ENCODE peak calls at places on chromosomes 2 and 18, in eight cellular contexts. X is IMR-90; V is ovary; T is effector memory CD4-positive, alpha-beta T cell; Y is uterus; A is Karpas-422; F is cardiac muscle cell; O is heart right ventricle. U is an unnamed sample.

GRCh38 chr18:65983750-65984149 is 232.9 kb downstream of the CDH7 start:
- DNase-seq in A (peak; percentile 44), Y (no peak), F (no peak), X (no peak), O (no peak), V (no peak), T (no peak), U (no peak)

GRCh38 chr2:102037681-102038080 is 45.9 kb downstream of the IL1R2 start:
- DNase-seq in A (no peak), X (no peak), V (no peak), T (no peak), O (no peak), Y (no peak), F (no peak), U (no peak)

GRCh38 chr2:174124171-174124570 is 124.2 kb downstream of the OLA1 start:
- DNase-seq in Y (no peak), V (no peak), O (no peak), X (peak; percentile 5), A (no peak), F (peak; percentile 4), T (no peak), U (no peak)

GRCh38 chr2:75199428-75200011 is at the start of gene TACR1:
- DNase-seq in Y (peak; percentile 45), A (no peak), F (peak; percentile 55), X (peak; percentile 73), O (peak; percentile 52), T (no peak), V (peak; percentile 72), U (peak; percentile 79)

GRCh38 chr2:16022548-16023240 is 82.3 kb downstream of the MYCN start:
- DNase-seq in X (no peak), F (no peak), T (no peak), O (no peak), V (no peak), A (no peak), Y (no peak), U (no peak)

GRCh38 chr2:227724394-227725039 is at the start of gene SCYGR6:
- DNase-seq in A (no peak), Y (no peak), T (no peak), O (no peak), F (no peak), V (no peak), X (no peak), U (no peak)

GRCh38 chr2:166013878-166014277 is 60.3 kb upstream of the TTC21B start:
- DNase-seq in V (no peak), A (no peak), X (no peak), O (no peak), F (no peak), Y (no peak), T (no peak), U (no peak)

GRCh38 chr18:53909668-53910067 is 314.8 kb downstream of the MBD2 start:
- DNase-seq in X (peak; percentile 1), A (peak; percentile 77), V (no peak), Y (no peak), O (no peak), T (no peak), F (no peak), U (no peak)

GRCh38 chr2:38722271-38723115 is 28.7 kb downstream of the SRSF7 start:
- DNase-seq in T (peak; percentile 31), X (no peak), O (no peak), A (peak; percentile 61), Y (no peak), V (no peak), F (peak; percentile 78), U (no peak)

GRCh38 chr2:62687644-62688043 is 17.9 kb upstream of the EHBP1 start:
- DNase-seq in V (no peak), T (no peak), F (no peak), A (no peak), O (no peak), X (no peak), Y (no peak), U (no peak)

GRCh38 chr2:32369222-32369621 is 12.4 kb downstream of the BIRC6 start:
- DNase-seq in T (no peak), F (no peak), A (no peak), Y (no peak), V (no peak), X (no peak), O (no peak), U (no peak)

GRCh38 chr2:32360416-32360815 is 3.6 kb downstream of the BIRC6 start:
- DNase-seq in V (no peak), F (no peak), X (peak; percentile 56), A (no peak), O (no peak), T (no peak), Y (no peak), U (no peak)

GRCh38 chr2:32357545-32358482 is 991 bp downstream of the BIRC6 start:
- DNase-seq in O (peak; percentile 34), V (peak; percentile 66), T (peak; percentile 2), F (peak; percentile 62), A (peak; percentile 78), Y (peak; percentile 39), X (peak; percentile 31), U (peak; percentile 60)

GRCh38 chr2:32366595-32366994 is 9.8 kb downstream of the BIRC6 start:
- DNase-seq in A (no peak), O (no peak), T (no peak), X (no peak), V (no peak), F (no peak), Y (no peak), U (no peak)

GRCh38 chr2:32363588-32363987 is 6.8 kb downstream of the BIRC6 start:
- DNase-seq in O (no peak), V (no peak), A (no peak), T (no peak), F (no peak), X (no peak), Y (no peak), U (no peak)
- H3K4me1 ChIP-seq in O (peaks cover 28% of the 10 kb centered on the region), V (peaks cover 7% of the 10 kb centered on the region), A (peaks cover 57% of the 10 kb centered on the region), T (peaks cover 10% of the 10 kb centered on the region), F (peaks cover 7% of the 10 kb centered on the region), X (peaks cover 5% of the 10 kb centered on the region), Y (peaks cover 3% of the 10 kb centered on the region), U (peaks cover 7% of the 10 kb centered on the region)

GRCh38 chr18:23442958-23443357 is 10.1 kb upstream of the RIOK3 start:
- DNase-seq in Y (no peak), X (no peak), F (no peak), O (no peak), V (no peak), A (no peak), T (no peak), U (no peak)

GRCh38 chr18:23437357-23438045 is 15.6 kb upstream of the RIOK3 start:
- DNase-seq in T (peak; percentile 42), O (peak; percentile 82), V (peak; percentile 84), Y (peak; percentile 81), F (peak; percentile 85), X (peak; percentile 62), A (peak; percentile 92), U (peak; percentile 77)

GRCh38 chr18:23438608-23439366 is 14.3 kb upstream of the RIOK3 start:
- DNase-seq in X (no peak), Y (no peak), A (no peak), O (no peak), V (no peak), F (no peak), T (no peak), U (no peak)

GRCh38 chr18:23433360-23433759 is 19.7 kb upstream of the RIOK3 start:
- DNase-seq in T (no peak), Y (no peak), F (no peak), V (no peak), X (no peak), A (no peak), O (peak; percentile 46), U (no peak)

DNA sequence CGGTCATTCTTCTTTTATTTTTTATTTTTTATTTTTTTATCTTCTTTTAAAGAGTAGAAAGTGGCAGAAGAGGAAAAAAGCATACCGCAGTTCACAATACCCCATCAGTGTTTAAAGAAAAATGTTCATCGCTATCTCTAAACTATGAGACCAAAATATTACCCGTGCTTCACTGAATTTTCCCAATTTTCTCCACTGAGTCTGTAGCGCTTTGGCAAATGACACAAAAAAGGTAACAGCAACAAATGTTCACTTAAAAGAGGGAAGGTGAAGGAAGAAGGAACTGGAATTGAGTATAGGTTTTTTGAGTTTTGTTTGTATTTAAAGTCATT is 15.1 kb upstream of the RIOK3 start:
- DNase-seq in O (no peak), F (no peak), A (no peak), V (no peak), T (no peak), Y (no peak), X (no peak), U (no peak)
- H3K27ac ChIP-seq in O (peak overlapping the region; percentile 53), F (no peak overlapping the region), A (no peak overlapping the region), V (no peak overlapping the region), T (no peak overlapping the region), Y (peak overlapping the region; percentile 71), X (no peak overlapping the region), U (no peak overlapping the region)

GRCh38 chr2:9879455-9880194 is 36.4 kb downstream of the TAF1B start:
- DNase-seq in T (no peak), X (no peak), O (no peak), F (no peak), A (no peak), Y (no peak), V (no peak), U (no peak)

GRCh38 chr2:9873337-9873736 is 30.1 kb downstream of the TAF1B start:
- DNase-seq in T (no peak), O (no peak), Y (no peak), X (no peak), F (no peak), V (no peak), A (no peak), U (no peak)

GRCh38 chr2:9877026-9877425 is 33.8 kb downstream of the TAF1B start:
- DNase-seq in V (no peak), A (no peak), X (no peak), T (no peak), F (no peak), O (no peak), Y (no peak), U (no peak)

GRCh38 chr2:9877726-9878125 is 34.5 kb downstream of the TAF1B start:
- DNase-seq in F (no peak), X (no peak), V (no peak), T (no peak), O (no peak), A (no peak), Y (no peak), U (no peak)
- H3K36me3 ChIP-seq in F (peaks cover 22% of the 10 kb centered on the region), X (peaks cover 16% of the 10 kb centered on the region), V (no peaks in the 10 kb centered on the region), T (peaks cover 36% of the 10 kb centered on the region), O (no peaks in the 10 kb centered on the region), A (peaks cover 54% of the 10 kb centered on the region), Y (peaks cover 2% of the 10 kb centered on the region), U (peaks cover 8% of the 10 kb centered on the region)

GRCh38 chr2:205683179-205683978 is 1.1 kb downstream of the NRP2 start:
- DNase-seq in T (no peak), V (no peak), X (peak; percentile 79), A (no peak), F (no peak), Y (no peak), O (no peak), U (no peak)

GRCh38 chr2:205680903-205681302 is 1.4 kb upstream of the NRP2 start:
- DNase-seq in V (no peak), Y (no peak), A (no peak), O (no peak), X (no peak), T (no peak), F (no peak), U (no peak)

GRCh38 chr2:205683991-205684390 is 1.7 kb downstream of the NRP2 start:
- DNase-seq in X (no peak), T (no peak), F (no peak), Y (no peak), V (no peak), O (no peak), A (no peak), U (no peak)

GRCh38 chr2:205681836-205682238 is 464 bp upstream of the NRP2 start:
- DNase-seq in T (no peak), Y (peak; percentile 46), V (no peak), X (no peak), A (peak; percentile 70), O (no peak), F (peak; percentile 49), U (no peak)

GRCh38 chr2:205682239-205683021 is at the start of gene NRP2:
- DNase-seq in T (no peak), A (peak; percentile 95), F (peak; percentile 93), O (peak; percentile 81), V (peak; percentile 91), Y (peak; percentile 89), X (peak; percentile 89), U (peak; percentile 67)
- H3K4me1 ChIP-seq in T (peaks cover 17% of the 10 kb centered on the region), A (peaks cover 39% of the 10 kb centered on the region), F (peaks cover 15% of the 10 kb centered on the region), O (peaks cover 21% of the 10 kb centered on the region), V (peaks cover 11% of the 10 kb centered on the region), Y (no peaks in the 10 kb centered on the region), X (peaks cover 8% of the 10 kb centered on the region), U (peaks cover 8% of the 10 kb centered on the region)

U was measured in pancreas.